ENCODE peak calls at places on chromosomes 2 and 18, in eight cellular contexts. Z is fibroblast of the aortic adventitia, C is fibroblast of lung, Q is small intestine, H is fibroblast of mammary gland, J is epithelial cell of esophagus, L is right lobe of liver, K is bronchial epithelial cell. G is an unnamed sample.

GRCh38 chr2:53987336-53987921 is 16.6 kb upstream of the PSME4 start:
- DNase-seq in Z (peak; percentile 74), C (peak; percentile 75), Q (no peak), H (peak; percentile 69), J (peak; percentile 69), L (no peak), K (peak; percentile 87), G (peak; percentile 40)

GRCh38 chr18:10226971-10227370 is 227.5 kb upstream of the APCDD1 start:
- DNase-seq in Z (no peak), C (no peak), Q (no peak), H (no peak), J (no peak), L (no peak), K (no peak), G (no peak)

GRCh38 chr2:84201158-84201557 is 257.9 kb downstream of the SUCLG1 start:
- DNase-seq in Z (no peak), C (no peak), Q (no peak), H (no peak), J (no peak), L (no peak), K (no peak), G (no peak)

GRCh38 chr2:70889716-70890037 is 46.0 kb upstream of the ATP6V1B1 start:
- DNase-seq in Z (no peak), C (no peak), Q (no peak), H (no peak), J (no peak), L (no peak), K (no peak), G (no peak)

GRCh38 chr2:27024812-27025211 is 8.0 kb upstream of the TMEM214 start:
- DNase-seq in Z (no peak), C (no peak), Q (no peak), H (no peak), J (no peak), L (no peak), K (no peak), G (no peak)

GRCh38 chr2:209788925-209789324 is 17.3 kb downstream of the UNC80 start:
- DNase-seq in Z (no peak), C (no peak), Q (no peak), H (no peak), J (peak; percentile 7), L (no peak), K (peak; percentile 60), G (no peak)

GRCh38 chr2:24471662-24472061 is 19.4 kb upstream of the NCOA1 start:
- DNase-seq in Z (no peak), C (no peak), Q (no peak), H (no peak), J (no peak), L (no peak), K (no peak), G (no peak)

GRCh38 chr2:121076885-121077549 is 208.0 kb downstream of the TFCP2L1 start:
- DNase-seq in Z (peak; percentile 21), C (peak; percentile 23), Q (peak; percentile 61), H (peak; percentile 29), J (peak; percentile 66), L (peak; percentile 77), K (peak; percentile 30), G (peak; percentile 56)

GRCh38 chr2:203061346-203061745 is 46.7 kb downstream of the NBEAL1 start:
- DNase-seq in Z (peak; percentile 49), C (peak; percentile 54), Q (no peak), H (peak; percentile 30), J (no peak), L (no peak), K (no peak), G (no peak)

GRCh38 chr2:56580242-56580641 is 396.5 kb downstream of the CCDC85A start:
- DNase-seq in Z (peak; percentile 47), C (no peak), Q (no peak), H (peak; percentile 34), J (no peak), L (no peak), K (no peak), G (peak; percentile 48)

GRCh38 chr18:63158676-63159291 is 160.8 kb downstream of the BCL2 start:
- DNase-seq in Z (no peak), C (no peak), Q (no peak), H (no peak), J (no peak), L (no peak), K (no peak), G (no peak)

GRCh38 chr18:63159590-63159989 is 160.0 kb downstream of the BCL2 start:
- DNase-seq in Z (no peak), C (no peak), Q (no peak), H (no peak), J (no peak), L (no peak), K (no peak), G (no peak)

GRCh38 chr18:63161032-63161727 is 158.4 kb downstream of the BCL2 start:
- DNase-seq in Z (no peak), C (no peak), Q (no peak), H (no peak), J (no peak), L (no peak), K (no peak), G (no peak)

GRCh38 chr18:63161728-63162195 is 157.8 kb downstream of the BCL2 start:
- DNase-seq in Z (peak; percentile 92), C (peak; percentile 94), Q (peak; percentile 90), H (peak; percentile 94), J (peak; percentile 92), L (no peak), K (peak; percentile 96), G (peak; percentile 92)

DNA sequence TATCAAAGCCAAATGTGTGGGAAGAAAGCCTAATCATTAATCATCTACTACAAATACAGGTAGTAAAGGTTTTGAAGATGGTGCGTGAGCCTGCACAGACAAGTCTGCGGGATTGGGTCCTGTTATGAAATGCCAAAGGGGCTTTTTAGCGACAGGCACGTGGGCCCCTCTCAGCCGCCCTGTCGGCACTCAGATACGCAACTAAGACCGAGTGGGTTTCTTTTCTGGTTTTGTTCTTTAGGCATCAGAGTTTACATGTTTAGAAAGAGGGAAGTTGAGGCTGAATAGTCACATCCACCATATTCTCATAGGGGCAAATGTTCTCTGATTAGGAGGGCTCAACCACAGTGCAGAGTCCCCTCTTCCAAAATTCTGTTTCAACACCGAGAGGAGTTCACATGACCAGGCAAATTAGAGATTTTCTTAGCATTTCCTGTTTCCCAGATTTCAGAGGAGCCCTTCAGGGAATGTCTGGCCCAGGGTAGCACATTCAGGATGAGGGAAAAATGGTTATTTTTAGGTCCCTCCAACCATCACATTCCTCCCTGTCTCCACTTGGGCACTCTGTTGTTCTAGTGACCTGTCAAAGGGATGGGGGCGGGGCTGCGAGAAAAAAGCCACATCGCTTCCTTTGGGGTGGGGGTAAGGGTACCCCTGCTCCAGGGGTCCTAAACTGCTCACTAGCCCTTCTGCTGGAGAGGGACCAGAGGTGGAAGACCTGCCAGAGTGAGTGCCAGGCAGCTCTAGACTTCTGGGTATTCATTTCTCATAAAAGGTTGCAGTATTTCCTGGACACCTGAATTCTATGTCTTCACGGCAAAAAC is 159.2 kb downstream of the BCL2 start:
- DNase-seq in Z (no peak), C (no peak), Q (no peak), H (no peak), J (peak; percentile 21), L (no peak), K (peak; percentile 40), G (no peak)
- H3K4me3 ChIP-seq in Z (no peak overlapping the region), C (no peak overlapping the region), Q (no peak overlapping the region), H (no peak overlapping the region), J (no peak overlapping the region), L (no peak overlapping the region), K (no peak overlapping the region), G (no peak overlapping the region)

GRCh38 chr18:55320399-55321255 is 267.4 kb downstream of the TCF4 start:
- DNase-seq in Z (peak; percentile 33), C (peak; percentile 54), Q (no peak), H (peak; percentile 60), J (no peak), L (no peak), K (no peak), G (no peak)
- H3K4me3 ChIP-seq in Z (peak overlapping the region; percentile 71), C (peak overlapping the region; percentile 67), Q (no peak overlapping the region), H (peak overlapping the region; percentile 73), J (no peak overlapping the region), L (peak overlapping the region; percentile 29), K (no peak overlapping the region), G (peak overlapping the region; percentile 90)

GRCh38 chr2:66440011-66440542 is 5.2 kb downstream of the MEIS1 start:
- DNase-seq in Z (peak; percentile 65), C (peak; percentile 70), Q (no peak), H (peak; percentile 55), J (peak; percentile 43), L (no peak), K (no peak), G (no peak)

GRCh38 chr2:66443183-66443976 is 8.5 kb downstream of the MEIS1 start:
- DNase-seq in Z (peak; percentile 69), C (peak; percentile 66), Q (no peak), H (peak; percentile 54), J (peak; percentile 38), L (no peak), K (no peak), G (no peak)

GRCh38 chr2:66440692-66441091 is 5.8 kb downstream of the MEIS1 start:
- DNase-seq in Z (peak; percentile 64), C (peak; percentile 70), Q (no peak), H (peak; percentile 64), J (peak; percentile 37), L (no peak), K (no peak), G (no peak)

GRCh38 chr2:66439291-66440010 is 4.5 kb downstream of the MEIS1 start:
- DNase-seq in Z (peak; percentile 48), C (peak; percentile 41), Q (no peak), H (peak; percentile 39), J (no peak), L (peak; percentile 55), K (no peak), G (no peak)

GRCh38 chr2:66441651-66442365 is 6.9 kb downstream of the MEIS1 start:
- DNase-seq in Z (peak; percentile 61), C (peak; percentile 58), Q (no peak), H (peak; percentile 42), J (no peak), L (no peak), K (no peak), G (no peak)
- H3K4me3 ChIP-seq in Z (peak overlapping the region; percentile 93), C (peak overlapping the region; percentile 67), Q (no peak overlapping the region), H (peak overlapping the region; percentile 74), J (peak overlapping the region; percentile 68), L (no peak overlapping the region), K (no peak overlapping the region), G (no peak overlapping the region)

GRCh38 chr2:216430811-216431210 is 18.5 kb downstream of the SMARCAL1 start:
- DNase-seq in Z (no peak), C (no peak), Q (no peak), H (no peak), J (no peak), L (no peak), K (no peak), G (no peak)

GRCh38 chr2:216426938-216427337 is 14.7 kb downstream of the SMARCAL1 start:
- DNase-seq in Z (peak; percentile 30), C (peak; percentile 18), Q (no peak), H (peak; percentile 41), J (peak; percentile 38), L (no peak), K (peak; percentile 46), G (peak; percentile 36)

GRCh38 chr2:216431457-216431856 is 19.2 kb downstream of the SMARCAL1 start:
- DNase-seq in Z (no peak), C (no peak), Q (no peak), H (no peak), J (no peak), L (no peak), K (no peak), G (no peak)

GRCh38 chr2:216426166-216426777 is 14.0 kb downstream of the SMARCAL1 start:
- DNase-seq in Z (peak; percentile 38), C (no peak), Q (no peak), H (peak; percentile 12), J (no peak), L (no peak), K (no peak), G (no peak)

GRCh38 chr2:216429403-216429802 is 17.1 kb downstream of the SMARCAL1 start:
- DNase-seq in Z (no peak), C (no peak), Q (no peak), H (no peak), J (no peak), L (no peak), K (no peak), G (no peak)
- H3K4me3 ChIP-seq in Z (no peak overlapping the region), C (no peak overlapping the region), Q (no peak overlapping the region), H (no peak overlapping the region), J (no peak overlapping the region), L (no peak overlapping the region), K (no peak overlapping the region), G (no peak overlapping the region)